ENCODE peak calls at places on chromosomes 13 and 19, in five cellular contexts. V, C, X, J and I are unnamed samples.

GRCh38 chr19:37719111-37719926 is at the start of gene ZNF607:
- DNase-seq in V (peak; percentile 85), C (peak; percentile 93), X (peak; percentile 98), J (peak; percentile 86), I (peak; percentile 91)

GRCh38 chr13:98348476-98348875 is 171.4 kb upstream of the RNF113B start:
- DNase-seq in V (no peak), C (no peak), X (no peak), J (no peak), I (no peak)

GRCh38 chr13:42707596-42707995 is 73.8 kb upstream of the FAM216B start:
- DNase-seq in V (peak; percentile 79), C (no peak), X (no peak), J (no peak), I (no peak)

GRCh38 chr19:38691938-38692457 is 44.5 kb downstream of the ACTN4 start:
- DNase-seq in V (peak; percentile 98), C (no peak), X (no peak), J (no peak), I (peak; percentile 64)

GRCh38 chr13:28452755-28453154 is 42.2 kb downstream of the FLT1 start:
- DNase-seq in V (no peak), C (no peak), X (no peak), J (no peak), I (no peak)

GRCh38 chr13:87089391-87089790 is 581.8 kb upstream of the SLITRK5 start:
- DNase-seq in V (peak; percentile 82), C (no peak), X (no peak), J (no peak), I (no peak)

GRCh38 chr13:75635101-75635620 is 969 bp upstream of the LMO7 start:
- DNase-seq in V (peak; percentile 39), C (no peak), X (no peak), J (peak; percentile 16), I (no peak)

GRCh38 chr13:79190932-79191331 is 215.1 kb downstream of the RBM26 start:
- DNase-seq in V (no peak), C (no peak), X (no peak), J (no peak), I (no peak)

GRCh38 chr13:91154954-91155353 is 192.5 kb upstream of the MIR17HG start:
- DNase-seq in V (no peak), C (no peak), X (no peak), J (no peak), I (no peak)

GRCh38 chr13:39862891-39863290 is 207.4 kb downstream of the COG6 start:
- DNase-seq in V (no peak), C (no peak), X (no peak), J (no peak), I (no peak)

GRCh38 chr13:39870197-39870746 is 214.8 kb downstream of the COG6 start:
- DNase-seq in V (no peak), C (no peak), X (no peak), J (no peak), I (no peak)

GRCh38 chr13:39864221-39864620 is 208.8 kb downstream of the COG6 start:
- DNase-seq in V (no peak), C (no peak), X (no peak), J (no peak), I (no peak)

GRCh38 chr13:39866722-39867121 is 211.3 kb downstream of the COG6 start:
- DNase-seq in V (no peak), C (no peak), X (no peak), J (no peak), I (no peak)

DNA sequence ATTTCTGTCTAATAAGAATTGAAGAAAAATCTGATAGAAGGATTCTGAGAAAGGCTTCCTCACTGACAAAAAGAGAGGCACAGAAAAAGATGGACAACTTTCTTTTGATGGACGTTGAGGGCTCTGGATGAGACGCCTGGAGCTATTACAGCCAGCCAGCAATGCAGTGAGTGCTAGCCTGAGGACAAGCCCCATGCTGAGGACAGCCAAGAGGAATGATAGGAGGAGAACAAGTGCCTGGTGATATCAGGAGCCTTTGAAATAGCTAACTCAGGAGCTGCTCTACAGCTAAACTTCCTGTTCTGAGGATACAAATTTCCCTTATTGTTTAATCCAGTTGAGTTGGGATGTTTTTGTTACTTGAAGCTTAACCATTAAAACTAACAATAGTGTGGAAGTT is 212.3 kb downstream of the COG6 start:
- DNase-seq in V (no peak), C (no peak), X (no peak), J (no peak), I (no peak)
- H3K4me1 ChIP-seq in V (no peaks in the 10 kb centered on the region), C (no peaks in the 10 kb centered on the region), X (peaks cover 4% of the 10 kb centered on the region), J (no peaks in the 10 kb centered on the region), I (no peaks in the 10 kb centered on the region)

GRCh38 chr19:14367016-14367415 is 14.2 kb upstream of the ADGRE5 start:
- DNase-seq in V (no peak), C (no peak), X (no peak), J (no peak), I (no peak)

GRCh38 chr19:14368011-14368513 is 13.2 kb upstream of the ADGRE5 start:
- DNase-seq in V (no peak), C (no peak), X (no peak), J (no peak), I (no peak)

GRCh38 chr19:14363203-14364097 is 17.8 kb upstream of the ADGRE5 start:
- DNase-seq in V (peak; percentile 68), C (peak; percentile 87), X (peak; percentile 93), J (peak; percentile 76), I (peak; percentile 80)

GRCh38 chr19:14369399-14370168 is 11.7 kb upstream of the ADGRE5 start:
- DNase-seq in V (peak; percentile 76), C (no peak), X (no peak), J (peak; percentile 64), I (peak; percentile 64)

GRCh38 chr19:14366529-14366928 is 14.7 kb upstream of the ADGRE5 start:
- DNase-seq in V (peak; percentile 48), C (peak; percentile 53), X (peak; percentile 97), J (peak; percentile 94), I (peak; percentile 50)
- H3K4me3 ChIP-seq in V (no peak overlapping the region), C (no peak overlapping the region), X (no peak overlapping the region), J (no peak overlapping the region), I (no peak overlapping the region)

GRCh38 chr13:24273926-24274325 is 35.5 kb upstream of the C1QTNF9 start:
- DNase-seq in V (no peak), C (no peak), X (peak; percentile 13), J (no peak), I (no peak)
- H3K27ac ChIP-seq in V (no peak overlapping the region), C (peak overlapping the region; percentile 94), X (no peak overlapping the region), J (peak overlapping the region; percentile 32), I (no peak overlapping the region)

DNA sequence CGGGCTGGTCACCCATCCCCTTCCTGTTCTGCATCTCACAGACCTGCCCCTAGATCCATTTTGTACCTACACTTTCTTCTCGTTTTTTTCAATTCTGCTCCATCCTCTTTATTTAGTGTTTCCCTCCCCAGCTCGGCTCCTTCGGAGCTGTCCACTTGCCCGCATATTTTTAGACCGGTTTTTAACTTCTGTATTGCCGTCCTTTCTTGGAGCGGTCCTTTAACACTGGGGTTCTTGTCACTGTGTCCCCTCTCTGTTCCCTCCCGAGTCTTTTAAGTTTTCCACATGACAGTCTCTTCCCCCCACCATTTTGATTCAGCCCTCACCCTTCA is 1.7 kb downstream of the ARHGAP35 start:
- DNase-seq in V (no peak), C (no peak), X (no peak), J (no peak), I (peak; percentile 41)
- H3K4me1 ChIP-seq in V (peaks cover 22% of the 10 kb centered on the region), C (peaks cover 70% of the 10 kb centered on the region), X (peaks cover 12% of the 10 kb centered on the region), J (peaks cover 3% of the 10 kb centered on the region), I (peaks cover 17% of the 10 kb centered on the region)

GRCh38 chr19:34172661-34173144 is 399 bp downstream of the LSM14A start:
- DNase-seq in V (no peak), C (no peak), X (no peak), J (peak; percentile 30), I (no peak)
- H3K4me3 ChIP-seq in V (peak overlapping the region; percentile 68), C (peak overlapping the region; percentile 80), X (peak overlapping the region; percentile 95), J (peak overlapping the region; percentile 99), I (peak overlapping the region; percentile 85)